ENCODE peak calls at places on chromosome 16, in five cellular contexts. I is heart left ventricle, X is KBM-7, T is AG04450, P is RWPE1. D is an unnamed sample.
A peak's percentile ranks its signal among the peaks of the same experiment; 100 is the strongest.

GRCh38 chr16:57884655-57885133 is 82.4 kb upstream of the KIFC3 start:
- DNase-seq in I (no peak), X (no peak), T (no peak), P (no peak), D (no peak)

GRCh38 chr16:48444574-48444973 is 59.4 kb upstream of the SIAH1 start:
- DNase-seq in T (peak; percentile 58), X (no peak), I (no peak), P (peak; percentile 79), D (peak; percentile 72)

GRCh38 chr16:6629110-6629509 is 703.5 kb upstream of the RBFOX1 start:
- DNase-seq in X (no peak), I (no peak), P (no peak), T (no peak), D (no peak)

GRCh38 chr16:17067882-17068281 is 402.9 kb downstream of the XYLT1 start:
- DNase-seq in I (no peak), P (no peak), T (no peak), X (no peak), D (no peak)

GRCh38 chr16:89863741-89864391 is 9.5 kb upstream of the TCF25 start:
- DNase-seq in I (peak; percentile 77), P (peak; percentile 33), X (no peak), T (no peak), D (no peak)

GRCh38 chr16:60605176-60605575 is 1431.1 kb downstream of the CDH8 start:
- DNase-seq in X (no peak), P (no peak), T (no peak), I (no peak), D (no peak)

GRCh38 chr16:4409081-4409932 is 7.1 kb downstream of the CORO7 start:
- DNase-seq in X (no peak), I (no peak), P (peak; percentile 63), T (no peak), D (no peak)

GRCh38 chr16:14026572-14026971 is 44.5 kb upstream of the MRTFB start:
- DNase-seq in X (no peak), P (no peak), T (no peak), I (no peak), D (no peak)

GRCh38 chr16:17578921-17579876 is 108.4 kb upstream of the XYLT1 start:
- DNase-seq in I (no peak), P (peak; percentile 78), T (peak; percentile 80), X (peak; percentile 78), D (peak; percentile 81)

GRCh38 chr16:20611350-20611902 is 35.3 kb upstream of the ACSM2B start:
- DNase-seq in I (peak; percentile 72), T (no peak), P (no peak), X (no peak), D (no peak)

GRCh38 chr16:85556456-85557082 is 56.6 kb upstream of the GSE1 start:
- DNase-seq in X (peak; percentile 78), I (no peak), P (peak; percentile 71), T (no peak), D (peak; percentile 15)

GRCh38 chr16:89335803-89336485 is 118.4 kb downstream of the ZNF778 start:
- DNase-seq in I (no peak), T (no peak), P (no peak), X (no peak), D (no peak)

GRCh38 chr16:30005341-30006094 is 5.3 kb downstream of the DOC2A start:
- DNase-seq in X (peak; percentile 35), T (no peak), P (peak; percentile 47), I (peak; percentile 64), D (peak; percentile 51)

GRCh38 chr16:54506691-54507090 is 220.1 kb upstream of the IRX3 start:
- DNase-seq in X (no peak), T (no peak), P (no peak), I (no peak), D (no peak)

GRCh38 chr16:13935408-13935807 is 15.5 kb downstream of the ERCC4 start:
- DNase-seq in T (no peak), X (no peak), P (no peak), I (no peak), D (peak; percentile 26)

GRCh38 chr16:19830902-19831555 is 53.6 kb downstream of the GPRC5B start:
- DNase-seq in X (peak; percentile 43), I (no peak), P (no peak), T (no peak), D (no peak)

GRCh38 chr16:69319826-69320730 is 8.9 kb downstream of the VPS4A start:
- DNase-seq in P (no peak), X (no peak), I (no peak), T (no peak), D (no peak)

GRCh38 chr16:11084484-11085024 is 140.2 kb downstream of the CLEC16A start:
- DNase-seq in I (no peak), X (no peak), P (no peak), T (no peak), D (no peak)

GRCh38 chr16:66503030-66503429 is 46.9 kb downstream of the TK2 start:
- DNase-seq in T (no peak), X (no peak), P (no peak), I (peak; percentile 40), D (no peak)

D was measured in SK-MEL-5.